ENCODE peak calls at places on chromosomes 4 and X, in six cellular contexts. W, N, E, B, K and Z are unnamed samples.

GRCh38 chr4:88533088-88533790 is 9.7 kb upstream of the PYURF start:
- DNase-seq in E (no peak), B (no peak), N (no peak), W (no peak), K (no peak), Z (no peak)

GRCh38 chr4:91064157-91064853 is 937.1 kb downstream of the CCSER1 start:
- DNase-seq in N (no peak), K (no peak), B (peak; percentile 83), E (no peak), W (no peak), Z (peak; percentile 16)

GRCh38 chr4:19776929-19777328 is 474.8 kb upstream of the SLIT2 start:
- DNase-seq in B (no peak), K (no peak), E (no peak), N (no peak), W (no peak), Z (peak; percentile 1)

GRCh38 chr4:154618708-154619315 is 6.4 kb upstream of the FGG start:
- DNase-seq in B (peak; percentile 0), E (peak; percentile 62), W (peak; percentile 52), K (peak; percentile 20), N (peak; percentile 44), Z (no peak)

GRCh38 chr4:66475596-66475995 is 805.3 kb upstream of the EPHA5 start:
- DNase-seq in N (no peak), K (no peak), B (no peak), W (no peak), E (no peak), Z (no peak)

GRCh38 chr4:187184513-187184912 is 460.9 kb upstream of the FAT1 start:
- DNase-seq in B (peak; percentile 30), K (no peak), E (no peak), W (no peak), N (no peak), Z (no peak)

GRCh38 chr4:85488416-85488815 is 13.5 kb downstream of the ARHGAP24 start:
- DNase-seq in E (no peak), K (no peak), W (no peak), N (no peak), B (no peak), Z (peak; percentile 48)

GRCh38 chr4:4529412-4529811 is 12.4 kb downstream of the STX18 start:
- DNase-seq in N (no peak), W (no peak), K (no peak), B (no peak), E (no peak), Z (no peak)

GRCh38 chrX:109533005-109533404 is 3.6 kb upstream of the NXT2 start:
- DNase-seq in E (no peak), N (no peak), B (no peak), K (no peak), W (no peak), Z (no peak)

GRCh38 chr4:184649971-184650855 is 675 bp downstream of the PRIMPOL start:
- DNase-seq in K (peak; percentile 44), N (no peak), E (peak; percentile 33), B (peak; percentile 45), W (no peak), Z (peak; percentile 5)

GRCh38 chr4:125322363-125322730 is 7.6 kb downstream of the FAT4 start:
- DNase-seq in E (no peak), W (no peak), B (no peak), N (no peak), K (peak; percentile 48), Z (no peak)

GRCh38 chr4:98657531-98658286 is 702 bp downstream of the TSPAN5 start:
- DNase-seq in B (peak; percentile 57), K (no peak), W (peak; percentile 36), N (peak; percentile 72), E (peak; percentile 55), Z (no peak)

GRCh38 chr4:45147866-45148265 is 421.5 kb upstream of the GNPDA2 start:
- DNase-seq in B (no peak), N (no peak), W (no peak), E (no peak), K (peak; percentile 0), Z (no peak)

GRCh38 chrX:151505796-151506195 is 57.7 kb upstream of the PASD1 start:
- DNase-seq in K (peak; percentile 9), E (peak; percentile 3), N (no peak), W (peak; percentile 15), B (no peak), Z (no peak)

GRCh38 chr4:8205749-8206611 is 6.9 kb downstream of the SH3TC1 start:
- DNase-seq in N (no peak), W (no peak), K (no peak), E (no peak), B (no peak), Z (peak; percentile 57)

GRCh38 chrX:45309096-45309495 is 108.4 kb upstream of the DIPK2B start:
- DNase-seq in K (peak; percentile 5), B (no peak), E (no peak), W (no peak), N (no peak), Z (no peak)